ENCODE peak calls at places on chromosomes 13 and 19, in five cellular contexts. F is trophoblast cell, W is neuronal stem cell, Z is H9, K is IMR-90. A is an unnamed sample.

GRCh38 chr13:94157705-94158218 is 321.7 kb downstream of the DCT start:
- DNase-seq in Z (no peak), F (no peak), K (no peak), W (no peak), A (no peak)

GRCh38 chr13:24661713-24662112 is 18.5 kb upstream of the ATP12A start:
- DNase-seq in K (no peak), F (no peak), Z (no peak), W (no peak), A (no peak)

GRCh38 chr13:22748866-22749586 is 431.8 kb upstream of the SGCG start:
- DNase-seq in F (peak; percentile 54), W (no peak), Z (no peak), K (no peak), A (no peak)

GRCh38 chr13:97555034-97555433 is 121.1 kb downstream of the RAP2A start:
- DNase-seq in W (no peak), Z (no peak), F (no peak), K (no peak), A (no peak)

GRCh38 chr13:22740264-22740663 is 440.5 kb upstream of the SGCG start:
- DNase-seq in W (peak; percentile 5), K (no peak), F (peak; percentile 39), Z (no peak), A (peak; percentile 43)

GRCh38 chr13:39952244-39953233 is 297.1 kb downstream of the COG6 start:
- DNase-seq in F (no peak), K (peak; percentile 11), W (no peak), Z (no peak), A (peak; percentile 54)

GRCh38 chr13:53052675-53053074 is 24.1 kb downstream of the OLFM4 start:
- DNase-seq in K (no peak), Z (no peak), F (no peak), W (no peak), A (no peak)

GRCh38 chr13:77698211-77699058 is 948 bp downstream of the SLAIN1 start:
- DNase-seq in W (peak; percentile 36), Z (peak; percentile 57), K (no peak), F (peak; percentile 10), A (peak; percentile 53)

GRCh38 chr13:99285432-99286182 is 21.6 kb downstream of the GPR183 start:
- DNase-seq in W (no peak), F (no peak), Z (no peak), K (no peak), A (no peak)

GRCh38 chr13:45341799-45342584 is 1.0 kb upstream of the TPT1 start:
- DNase-seq in K (no peak), F (peak; percentile 57), Z (no peak), W (no peak), A (no peak)

GRCh38 chr19:13007292-13008045 is 12.2 kb downstream of the NFIX start:
- DNase-seq in W (no peak), Z (no peak), K (no peak), F (no peak), A (no peak)

GRCh38 chr13:41668130-41668757 is 210.9 kb downstream of the RGCC start:
- DNase-seq in Z (peak; percentile 67), K (peak; percentile 95), W (peak; percentile 69), F (peak; percentile 90), A (peak; percentile 94)

GRCh38 chr13:33483471-33483870 is 197.9 kb upstream of the STARD13 start:
- DNase-seq in K (peak; percentile 28), F (peak; percentile 31), Z (no peak), W (no peak), A (no peak)

GRCh38 chr19:45852941-45853340 is 10.0 kb downstream of the SYMPK start:
- DNase-seq in Z (no peak), W (no peak), K (no peak), F (peak; percentile 53), A (no peak)

GRCh38 chr19:49425922-49426592 is 869 bp downstream of the GFY start:
- DNase-seq in F (no peak), W (no peak), K (no peak), Z (peak; percentile 96), A (peak; percentile 71)

GRCh38 chr19:47413941-47414340 is 5.4 kb downstream of the MEIS3 start:
- DNase-seq in W (no peak), F (no peak), K (no peak), Z (no peak), A (no peak)

GRCh38 chr19:1241417-1242095 is at the start of gene ATP5F1D:
- DNase-seq in W (peak; percentile 87), Z (peak; percentile 94), K (peak; percentile 95), F (peak; percentile 88), A (peak; percentile 96)

GRCh38 chr19:17929056-17929455 is 3.8 kb upstream of the CCDC124 start:
- DNase-seq in K (no peak), F (no peak), Z (no peak), W (no peak), A (no peak)

GRCh38 chr19:58563034-58563573 is 4.7 kb upstream of the UBE2M start:
- DNase-seq in Z (peak; percentile 51), F (no peak), W (no peak), K (no peak), A (no peak)

GRCh38 chr13:23754506-23754905 is 134.7 kb downstream of the MIPEP start:
- DNase-seq in F (no peak), Z (no peak), W (no peak), K (peak; percentile 52), A (no peak)

GRCh38 chr13:97798836-97799235 is 154.6 kb upstream of the IPO5 start:
- DNase-seq in F (no peak), W (no peak), Z (no peak), K (peak; percentile 15), A (no peak)

GRCh38 chr13:106104281-106104901 is 431.1 kb downstream of the EFNB2 start:
- DNase-seq in K (peak; percentile 91), F (peak; percentile 66), Z (no peak), W (peak; percentile 42), A (peak; percentile 65)

GRCh38 chr19:18675779-18676178 is 7.7 kb upstream of the CRTC1 start:
- DNase-seq in W (no peak), K (no peak), F (no peak), Z (peak; percentile 56), A (peak; percentile 43)

GRCh38 chr19:23440207-23440606 is 44.9 kb upstream of the ZNF91 start:
- DNase-seq in Z (peak; percentile 27), W (no peak), K (no peak), F (peak; percentile 38), A (peak; percentile 46)

GRCh38 chr19:4391701-4392543 is 8.4 kb downstream of the SH3GL1 start:
- DNase-seq in K (peak; percentile 91), Z (no peak), W (no peak), F (peak; percentile 98), A (no peak)
- H3K4me1 ChIP-seq in K (peaks cover 45% of the 10 kb centered on the region), Z (no peaks in the 10 kb centered on the region), W (peaks cover 56% of the 10 kb centered on the region), F (peaks cover 56% of the 10 kb centered on the region), A (peaks cover 18% of the 10 kb centered on the region)

DNA sequence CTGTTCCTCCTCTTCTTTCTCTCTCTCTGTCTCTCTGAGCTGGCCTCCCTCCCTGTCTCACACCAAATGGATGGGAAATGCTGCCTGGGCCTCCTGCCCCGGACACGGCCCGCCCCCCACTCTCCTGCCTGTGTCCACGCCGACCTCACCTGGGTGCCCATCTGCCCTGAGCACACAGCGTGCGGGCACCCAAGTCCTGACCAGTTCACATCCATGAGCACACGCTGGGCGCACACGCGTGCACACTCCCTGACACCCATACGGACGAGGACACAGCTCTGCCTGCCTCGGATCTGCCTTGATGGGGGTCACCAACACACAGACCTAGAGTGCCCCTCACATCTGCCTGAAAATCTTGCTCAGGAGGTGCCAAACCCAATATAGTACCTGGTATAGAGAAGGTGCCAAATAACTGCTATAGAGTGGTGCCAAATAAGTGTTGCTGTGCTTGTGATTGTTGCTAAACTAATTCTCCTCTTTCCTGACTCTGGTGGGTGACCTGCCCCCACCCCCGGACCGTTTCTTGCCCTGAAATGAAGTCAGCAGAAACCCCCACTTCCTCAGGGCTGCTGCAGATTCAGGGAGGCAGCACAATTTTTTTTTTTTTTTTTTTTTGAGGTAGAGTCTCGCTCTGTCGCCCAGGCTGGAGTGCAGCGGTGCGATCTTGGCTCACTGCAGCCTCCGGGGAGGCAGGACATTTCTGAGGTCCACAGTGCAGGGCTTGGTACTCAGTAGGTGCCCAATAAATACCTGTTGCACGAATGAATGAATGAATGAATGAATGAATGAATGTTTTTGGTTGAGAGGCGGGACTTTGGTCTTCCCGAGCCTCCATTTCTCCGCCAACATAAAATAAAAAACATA is 4.6 kb downstream of the NFIC start:
- DNase-seq in F (no peak), W (no peak), Z (no peak), K (no peak), A (no peak)
- H3K23ac ChIP-seq in F (peak overlapping the region; percentile 74), W (peak overlapping the region; percentile 56), Z (no peak overlapping the region), K (peak overlapping the region; percentile 87), A (no peak overlapping the region)

DNA sequence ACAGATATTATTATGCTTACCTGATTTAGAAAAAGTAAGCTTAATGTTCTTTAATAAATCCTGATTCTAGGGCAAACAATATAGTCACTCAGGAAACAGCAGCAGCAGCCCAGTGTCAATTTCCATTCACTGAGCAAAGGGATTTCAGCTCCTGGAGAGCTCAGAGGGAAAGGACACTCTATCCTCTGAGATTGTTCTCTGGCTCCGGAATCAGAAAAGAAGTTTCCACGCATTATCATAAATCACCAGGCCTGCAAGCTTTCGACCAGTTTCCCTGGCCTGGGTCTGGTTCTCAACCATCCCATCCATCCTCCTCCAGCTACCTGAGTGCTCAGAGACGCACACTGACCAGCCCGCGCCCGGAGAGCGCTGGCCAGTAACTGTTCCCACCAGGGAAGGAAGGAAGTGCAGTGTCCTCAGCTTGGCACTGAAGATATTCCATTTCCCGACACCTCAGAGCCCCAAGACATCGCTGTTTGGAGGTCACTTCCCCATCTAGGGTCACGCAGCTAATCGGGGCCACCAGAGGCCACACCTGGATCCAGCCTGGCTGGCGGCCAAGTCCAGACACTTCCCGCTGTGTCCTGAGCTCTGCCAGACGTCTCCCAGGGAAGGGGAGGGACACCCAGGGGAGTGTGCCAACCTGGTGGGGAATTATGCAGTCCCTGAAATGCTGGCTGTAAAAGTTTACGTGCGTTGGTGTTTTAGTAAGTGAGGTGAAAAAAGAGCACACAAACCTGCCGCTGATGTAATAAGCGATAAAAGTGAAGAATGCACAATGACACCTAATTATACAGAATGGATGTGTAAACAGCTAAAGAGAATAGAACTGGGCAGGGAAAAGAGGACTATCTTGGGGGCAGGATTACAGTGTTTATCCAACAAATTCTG is 29.1 kb downstream of the EPS15L1 start:
- DNase-seq in Z (no peak), K (no peak), W (no peak), F (no peak), A (no peak)
- H3K4me1 ChIP-seq in Z (peaks cover 2% of the 10 kb centered on the region), K (peaks cover 12% of the 10 kb centered on the region), W (peaks cover 13% of the 10 kb centered on the region), F (peaks cover 31% of the 10 kb centered on the region), A (peaks cover 4% of the 10 kb centered on the region)

GRCh38 chr13:111636804-111637203 is 316.4 kb downstream of the TEX29 start:
- DNase-seq in W (no peak), F (no peak), K (no peak), Z (peak; percentile 25), A (no peak)

GRCh38 chr13:111636271-111636670 is 315.8 kb downstream of the TEX29 start:
- DNase-seq in W (no peak), Z (peak; percentile 17), F (no peak), K (no peak), A (no peak)

GRCh38 chr13:111638233-111638632 is 317.8 kb downstream of the TEX29 start:
- DNase-seq in F (no peak), K (no peak), W (no peak), Z (peak; percentile 2), A (no peak)

GRCh38 chr13:111639196-111639705 is 318.8 kb downstream of the TEX29 start:
- DNase-seq in F (no peak), K (no peak), W (no peak), Z (peak; percentile 10), A (no peak)

DNA sequence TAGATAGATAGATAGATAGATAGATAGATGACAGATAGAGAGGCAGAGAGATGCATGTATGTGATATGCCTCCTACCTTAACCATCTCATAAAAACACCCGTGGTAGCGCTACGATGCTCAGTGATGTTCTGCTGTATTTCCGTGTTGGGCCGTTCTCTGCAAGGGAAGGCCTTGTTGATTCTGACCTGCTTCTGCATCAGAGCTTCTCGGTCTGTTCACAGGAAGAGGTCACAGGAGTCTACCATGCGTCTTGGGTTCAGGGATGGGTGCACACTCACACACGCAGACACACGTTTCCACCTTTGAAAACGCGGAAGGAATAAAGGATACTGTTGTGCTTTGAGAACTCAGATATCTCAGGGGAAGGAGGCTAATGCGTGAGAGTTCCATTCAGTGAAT is 316.9 kb downstream of the TEX29 start:
- DNase-seq in W (no peak), F (no peak), Z (no peak), K (no peak), A (no peak)
- H3K23ac ChIP-seq in W (no peak overlapping the region), F (no peak overlapping the region), Z (no peak overlapping the region), K (no peak overlapping the region), A (no peak overlapping the region)